ENCODE peak calls at places on chromosomes 1 and 21, in eight cellular contexts. Z is D341Med; T is SW480; X is pancreas; N is H4; P is tibial artery; C is CD8-positive, alpha-beta T cell; B is hypothalamus. S is an unnamed sample.
A peak's percentile ranks its signal among the peaks of the same experiment; 100 is the strongest.

GRCh38 chr21:37675202-37675801 is 241.0 kb downstream of the KCNJ6 start:
- DNase-seq in Z (peak; percentile 89), T (peak; percentile 16), X (peak; percentile 58), N (peak; percentile 25), P (no peak), C (peak; percentile 65), B (no peak), S (peak; percentile 14)

GRCh38 chr1:8263806-8264205 is 54.1 kb upstream of the SLC45A1 start:
- DNase-seq in Z (no peak), T (no peak), X (no peak), N (no peak), P (no peak), C (no peak), B (no peak), S (no peak)

GRCh38 chr1:154327466-154328317 is 2.4 kb downstream of the ATP8B2 start:
- DNase-seq in Z (no peak), T (no peak), X (no peak), N (no peak), P (no peak), C (no peak), B (no peak), S (no peak)

GRCh38 chr1:36155560-36156328 is at the start of gene MAP7D1:
- DNase-seq in Z (peak; percentile 88), T (peak; percentile 76), X (peak; percentile 82), N (peak; percentile 68), P (peak; percentile 94), C (peak; percentile 94), B (peak; percentile 99), S (no peak)

GRCh38 chr1:232248276-232248803 is 381.6 kb downstream of the SIPA1L2 start:
- DNase-seq in Z (no peak), T (no peak), X (no peak), N (no peak), P (no peak), C (no peak), B (no peak), S (no peak)

GRCh38 chr1:54332781-54333585 is 73.2 kb downstream of the SSBP3 start:
- DNase-seq in Z (no peak), T (no peak), X (no peak), N (no peak), P (no peak), C (no peak), B (no peak), S (no peak)

GRCh38 chr21:39633043-39633442 is 20.3 kb downstream of the B3GALT5 start:
- DNase-seq in Z (no peak), T (peak; percentile 97), X (no peak), N (peak; percentile 51), P (no peak), C (no peak), B (no peak), S (no peak)

GRCh38 chr1:182404764-182405163 is 4.3 kb upstream of the TEDDM1 start:
- DNase-seq in Z (no peak), T (no peak), X (no peak), N (no peak), P (no peak), C (no peak), B (no peak), S (no peak)